ENCODE peak calls at places on chromosome 9, in four cellular contexts. V is IMR-90, H is H9, S is H1. D is an unnamed sample.

GRCh38 chr9:88521308-88521707 is 13.7 kb upstream of the NXNL2 start:
- DNase-seq in V (no peak), H (no peak), S (no peak), D (no peak)

GRCh38 chr9:27303219-27303618 is 6.3 kb upstream of the EQTN start:
- DNase-seq in V (peak; percentile 4), H (peak; percentile 52), S (no peak), D (peak; percentile 68)

GRCh38 chr9:89874351-89875321 is 269.8 kb downstream of the GADD45G start:
- DNase-seq in V (no peak), H (peak; percentile 21), S (no peak), D (no peak)

GRCh38 chr9:95874303-95874988 is 1.0 kb upstream of the ERCC6L2 start:
- DNase-seq in V (peak; percentile 7), H (no peak), S (no peak), D (peak; percentile 37)

GRCh38 chr9:6239694-6240093 is 24.1 kb downstream of the IL33 start:
- DNase-seq in V (peak; percentile 5), H (no peak), S (no peak), D (no peak)

GRCh38 chr9:8234286-8234819 is 434.8 kb upstream of the DMAC1 start:
- DNase-seq in V (no peak), H (peak; percentile 45), S (peak; percentile 15), D (peak; percentile 49)

GRCh38 chr9:99822096-99822595 is 461 bp downstream of the NR4A3 start:
- DNase-seq in V (no peak), H (no peak), S (no peak), D (no peak)

GRCh38 chr9:5870691-5871090 is 20.0 kb upstream of the MLANA start:
- DNase-seq in V (no peak), H (no peak), S (no peak), D (no peak)

GRCh38 chr9:93902780-93903655 is 52.1 kb downstream of the BARX1 start:
- DNase-seq in V (no peak), H (peak; percentile 22), S (no peak), D (no peak)

GRCh38 chr9:105064248-105065118 is 136.5 kb upstream of the ABCA1 start:
- DNase-seq in V (peak; percentile 97), H (peak; percentile 37), S (no peak), D (peak; percentile 55)

GRCh38 chr9:18795947-18796705 is 236.9 kb downstream of the SAXO1 start:
- DNase-seq in V (peak; percentile 61), H (no peak), S (no peak), D (no peak)

GRCh38 chr9:14941487-14941886 is 31.3 kb upstream of the FREM1 start:
- DNase-seq in V (no peak), H (no peak), S (no peak), D (no peak)

GRCh38 chr9:18253950-18254349 is 220.0 kb upstream of the ADAMTSL1 start:
- DNase-seq in V (no peak), H (no peak), S (no peak), D (no peak)

GRCh38 chr9:71703172-71703872 is 65.0 kb downstream of the CEMIP2 start:
- DNase-seq in V (no peak), H (no peak), S (no peak), D (no peak)

GRCh38 chr9:14312721-14313377 is 1.1 kb downstream of the NFIB start:
- DNase-seq in V (no peak), H (peak; percentile 56), S (no peak), D (peak; percentile 46)

GRCh38 chr9:21747171-21747570 is 55.3 kb upstream of the MTAP start:
- DNase-seq in V (no peak), H (no peak), S (no peak), D (no peak)

GRCh38 chr9:12544700-12545099 is 148.5 kb upstream of the TYRP1 start:
- DNase-seq in V (no peak), H (no peak), S (no peak), D (no peak)

GRCh38 chr9:90813011-90813410 is 11.4 kb downstream of the SYK start:
- DNase-seq in V (no peak), H (no peak), S (no peak), D (no peak)

GRCh38 chr9:124260769-124261603 is 3.2 kb downstream of the NEK6 start:
- DNase-seq in V (peak; percentile 69), H (no peak), S (no peak), D (peak; percentile 52)

GRCh38 chr9:68683433-68683832 is 21.6 kb upstream of the PIP5K1B start:
- DNase-seq in V (no peak), H (no peak), S (no peak), D (no peak)

GRCh38 chr9:6045364-6045763 is 29.9 kb upstream of the RANBP6 start:
- DNase-seq in V (no peak), H (no peak), S (no peak), D (no peak)

GRCh38 chr9:69873401-69873950 is 52.9 kb downstream of the CFAP95 start:
- DNase-seq in V (no peak), H (no peak), S (no peak), D (no peak)

GRCh38 chr9:18710089-18710488 is 236.1 kb downstream of the ADAMTSL1 start:
- DNase-seq in V (peak; percentile 6), H (no peak), S (no peak), D (peak; percentile 27)

DNA sequence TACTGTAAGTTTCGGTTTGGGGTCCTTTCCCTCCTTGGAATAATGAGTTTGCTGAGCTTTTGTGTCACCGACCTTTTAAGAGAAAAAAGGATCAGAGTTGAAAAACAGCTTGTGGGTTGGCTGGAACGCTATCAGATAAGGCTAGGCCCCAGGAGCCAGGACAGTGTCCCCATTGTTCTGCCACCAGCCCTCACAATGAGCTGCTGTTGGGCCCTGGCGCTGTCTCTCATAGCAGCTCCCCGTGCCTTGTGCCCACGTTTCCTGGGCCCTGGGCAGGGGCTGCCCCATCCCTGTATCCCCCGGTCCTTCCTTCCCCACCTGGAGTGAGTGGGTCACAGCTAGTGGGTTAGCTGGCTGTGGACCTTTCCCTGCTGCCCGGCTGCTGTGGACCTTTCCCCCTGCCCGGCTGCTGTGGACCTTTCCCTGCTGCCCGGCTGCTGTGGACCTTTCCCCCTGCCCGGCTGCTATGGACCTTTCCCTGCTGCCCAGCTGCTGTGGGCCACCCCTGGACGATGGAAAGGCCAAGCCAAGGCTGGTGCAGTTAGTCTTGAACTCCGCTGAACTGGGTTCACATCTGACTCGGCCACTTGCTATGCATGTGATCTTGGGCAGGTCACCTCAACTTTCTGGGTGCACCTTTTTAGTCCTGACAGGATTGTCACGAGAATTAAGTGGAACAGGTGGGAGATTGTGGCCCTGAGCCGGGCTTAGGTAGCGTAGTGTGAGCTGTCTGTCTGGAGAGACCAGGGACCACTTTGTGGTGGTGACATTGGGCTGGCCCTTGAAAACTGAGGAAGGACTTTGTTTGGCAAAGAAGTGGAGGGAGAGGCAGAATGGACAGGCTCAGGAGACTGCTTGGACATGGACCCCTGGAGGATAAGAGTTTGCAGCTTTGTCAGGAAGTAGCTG is 99.5 kb downstream of the DAB2IP start:
- DNase-seq in V (no peak), H (no peak), S (no peak), D (peak; percentile 33)
- H3K79me1 ChIP-seq in V (peaks cover 25% of the 10 kb centered on the region), H (no peaks in the 10 kb centered on the region), S (peaks cover 46% of the 10 kb centered on the region), D (peaks cover 62% of the 10 kb centered on the region)

GRCh38 chr9:131639771-131640437 is 94.6 kb downstream of the PRRT1B start:
- DNase-seq in V (no peak), H (no peak), S (no peak), D (no peak)
- H3K56ac ChIP-seq in V (no peak overlapping the region), H (no peak overlapping the region), S (no peak overlapping the region), D (no peak overlapping the region)

GRCh38 chr9:114902773-114903589 is 27.4 kb downstream of the TNFSF8 start:
- DNase-seq in V (peak; percentile 51), H (no peak), S (no peak), D (no peak)

GRCh38 chr9:114905160-114905940 is 25.0 kb downstream of the TNFSF8 start:
- DNase-seq in V (no peak), H (no peak), S (no peak), D (no peak)

GRCh38 chr9:114898741-114899140 is 31.6 kb downstream of the TNFSF8 start:
- DNase-seq in V (no peak), H (no peak), S (no peak), D (peak; percentile 27)

GRCh38 chr9:114899461-114899860 is 30.9 kb downstream of the TNFSF8 start:
- DNase-seq in V (peak; percentile 16), H (no peak), S (no peak), D (no peak)

GRCh38 chr9:114900937-114901802 is 29.2 kb downstream of the TNFSF8 start:
- DNase-seq in V (peak; percentile 91), H (no peak), S (no peak), D (no peak)
- H3K4me1 ChIP-seq in V (peaks cover 30% of the 10 kb centered on the region), H (peaks cover 3% of the 10 kb centered on the region), S (no peaks in the 10 kb centered on the region), D (peaks cover 7% of the 10 kb centered on the region)

GRCh38 chr9:133777871-133778270 is 39.7 kb upstream of the SARDH start:
- DNase-seq in V (no peak), H (no peak), S (no peak), D (no peak)

GRCh38 chr9:133779516-133780403 is 41.6 kb upstream of the SARDH start:
- DNase-seq in V (no peak), H (no peak), S (no peak), D (no peak)

GRCh38 chr9:133777111-133777791 is 39.1 kb upstream of the SARDH start:
- DNase-seq in V (no peak), H (no peak), S (no peak), D (no peak)

GRCh38 chr9:133779081-133779480 is 40.9 kb upstream of the SARDH start:
- DNase-seq in V (no peak), H (no peak), S (no peak), D (no peak)

DNA sequence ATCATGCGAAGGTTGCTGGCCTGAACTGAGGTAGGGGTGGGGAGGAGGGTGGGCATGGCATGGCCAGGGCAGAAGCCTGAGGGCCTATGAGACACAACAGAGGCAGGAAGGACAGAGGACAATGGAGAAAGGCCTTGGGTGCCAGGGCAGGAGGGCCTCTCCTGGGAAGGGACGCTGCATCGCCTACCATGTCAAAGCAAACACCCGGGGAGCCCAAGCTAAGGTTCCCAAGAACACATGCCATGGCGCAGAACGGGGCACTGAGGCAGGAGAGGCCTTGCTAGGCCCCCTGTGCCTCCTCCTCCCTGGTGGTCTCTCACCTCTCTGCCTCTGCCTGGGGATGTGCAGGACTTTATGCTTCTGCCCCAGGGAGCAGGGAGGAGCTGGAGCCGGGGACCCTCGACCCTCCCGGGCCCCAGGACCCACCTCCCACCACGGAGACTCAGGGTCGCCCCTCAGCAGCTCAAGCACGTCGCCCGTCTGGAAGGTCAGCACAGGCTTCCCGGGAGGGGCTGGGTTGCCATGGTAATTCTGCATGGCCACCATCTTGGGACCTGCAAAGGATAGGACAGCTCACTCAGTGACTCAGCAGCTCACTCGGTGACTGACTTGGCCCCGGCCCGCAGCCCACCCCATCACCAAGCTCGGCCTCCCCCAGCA is 40.3 kb upstream of the SARDH start:
- DNase-seq in V (no peak), H (no peak), S (no peak), D (no peak)
- H3K79me1 ChIP-seq in V (no peaks in the 10 kb centered on the region), H (no peaks in the 10 kb centered on the region), S (no peaks in the 10 kb centered on the region), D (no peaks in the 10 kb centered on the region)